ENCODE peak calls at places on chromosomes 3 and 15, in seven cellular contexts. U is keratinocyte, F is cardiac fibroblast, Y is body of pancreas, G is K562, E is lower leg skin, N is AG09309. D is an unnamed sample.

GRCh38 chr3:20574746-20575145 is 388.7 kb upstream of the SGO1 start:
- DNase-seq in U (no peak), F (peak; percentile 79), Y (no peak), G (no peak), E (no peak), N (peak; percentile 73), D (peak; percentile 94)

GRCh38 chr15:45790325-45790943 is 155.6 kb downstream of the SQOR start:
- DNase-seq in U (no peak), F (peak; percentile 53), Y (peak; percentile 40), G (peak; percentile 9), E (no peak), N (no peak), D (peak; percentile 11)

GRCh38 chr15:44535509-44536297 is 1.2 kb upstream of the EIF3J start:
- DNase-seq in U (no peak), F (no peak), Y (peak; percentile 31), G (no peak), E (no peak), N (no peak), D (no peak)

GRCh38 chr3:22161315-22161714 is 410.3 kb upstream of the ZNF385D start:
- DNase-seq in U (no peak), F (no peak), Y (no peak), G (no peak), E (no peak), N (no peak), D (no peak)

GRCh38 chr3:45564172-45564571 is 30.4 kb upstream of the LIMD1 start:
- DNase-seq in U (no peak), F (no peak), Y (no peak), G (no peak), E (peak; percentile 8), N (no peak), D (no peak)

GRCh38 chr3:127790580-127791183 is 31.6 kb downstream of the MGLL start:
- DNase-seq in U (no peak), F (no peak), Y (no peak), G (no peak), E (peak; percentile 82), N (no peak), D (no peak)

GRCh38 chr3:11820540-11821041 is 26.1 kb downstream of the TAMM41 start:
- DNase-seq in U (no peak), F (peak; percentile 24), Y (no peak), G (no peak), E (no peak), N (no peak), D (peak; percentile 51)

GRCh38 chr3:66138336-66139234 is 82.2 kb upstream of the SLC25A26 start:
- DNase-seq in U (no peak), F (peak; percentile 81), Y (peak; percentile 61), G (peak; percentile 6), E (no peak), N (no peak), D (peak; percentile 73)

GRCh38 chr3:141216975-141217374 is 14.7 kb upstream of the PXYLP1 start:
- DNase-seq in U (no peak), F (no peak), Y (no peak), G (no peak), E (no peak), N (no peak), D (no peak)

GRCh38 chr3:27166888-27167287 is 202.3 kb downstream of the NEK10 start:
- DNase-seq in U (peak; percentile 5), F (peak; percentile 81), Y (no peak), G (no peak), E (no peak), N (peak; percentile 98), D (peak; percentile 100)

GRCh38 chr3:177294221-177294620 is 96.9 kb upstream of the TBL1XR1 start:
- DNase-seq in U (peak; percentile 63), F (peak; percentile 58), Y (no peak), G (no peak), E (no peak), N (peak; percentile 16), D (peak; percentile 57)

GRCh38 chr3:192879346-192880031 is 38.2 kb downstream of the MB21D2 start:
- DNase-seq in U (peak; percentile 80), F (peak; percentile 98), Y (no peak), G (no peak), E (no peak), N (peak; percentile 97), D (peak; percentile 99)

GRCh38 chr3:34020221-34020620 is 221.8 kb downstream of the PDCD6IP start:
- DNase-seq in U (no peak), F (no peak), Y (no peak), G (no peak), E (no peak), N (no peak), D (no peak)

GRCh38 chr3:56942523-56942922 is 117.9 kb upstream of the SPATA12 start:
- DNase-seq in U (no peak), F (no peak), Y (no peak), G (no peak), E (no peak), N (no peak), D (no peak)

GRCh38 chr15:84681822-84682221 is 23.8 kb upstream of the NMB start:
- DNase-seq in U (no peak), F (peak; percentile 95), Y (no peak), G (no peak), E (no peak), N (no peak), D (no peak)

GRCh38 chr15:49215768-49216739 is 46.0 kb downstream of the GALK2 start:
- DNase-seq in U (no peak), F (no peak), Y (peak; percentile 50), G (no peak), E (no peak), N (no peak), D (no peak)

GRCh38 chr15:43325039-43325438 is 5.3 kb downstream of the LCMT2 start:
- DNase-seq in U (no peak), F (no peak), Y (no peak), G (no peak), E (no peak), N (no peak), D (no peak)

GRCh38 chr3:188294823-188295487 is 141.0 kb downstream of the LPP start:
- DNase-seq in U (peak; percentile 26), F (peak; percentile 95), Y (peak; percentile 34), G (no peak), E (no peak), N (peak; percentile 80), D (peak; percentile 96)

GRCh38 chr3:55481067-55481917 is 5.8 kb downstream of the WNT5A start:
- DNase-seq in U (no peak), F (peak; percentile 69), Y (peak; percentile 40), G (no peak), E (no peak), N (peak; percentile 83), D (peak; percentile 94)

GRCh38 chr3:71210257-71211002 is 373.1 kb downstream of the FOXP1 start:
- DNase-seq in U (no peak), F (peak; percentile 90), Y (peak; percentile 26), G (peak; percentile 19), E (no peak), N (peak; percentile 34), D (peak; percentile 63)

GRCh38 chr3:29554584-29554983 is 273.7 kb downstream of the RBMS3 start:
- DNase-seq in U (no peak), F (no peak), Y (no peak), G (no peak), E (no peak), N (no peak), D (no peak)

DNA sequence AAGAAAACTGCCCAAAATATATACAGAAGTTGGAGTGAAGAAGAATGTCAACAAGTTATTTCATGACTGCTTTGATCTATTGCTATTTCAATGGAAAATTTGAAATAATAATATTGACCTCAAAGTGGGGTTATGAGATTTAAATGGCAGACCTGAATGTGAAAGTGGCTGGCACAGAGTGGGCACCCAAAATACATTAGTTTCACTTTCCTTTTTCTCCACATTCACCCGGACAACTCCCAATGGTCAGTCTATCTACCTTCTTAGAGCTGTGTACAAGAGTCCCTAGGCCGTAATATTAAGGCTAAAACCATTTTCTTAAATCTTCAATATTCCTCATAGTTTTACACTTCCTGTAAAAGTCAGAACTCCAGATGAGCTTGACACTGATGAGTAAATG is 61.6 kb upstream of the ETV5 start:
- DNase-seq in U (no peak), F (no peak), Y (no peak), G (no peak), E (no peak), N (no peak), D (no peak)
- H3K4me3 ChIP-seq in U (no peak overlapping the region), F (no peak overlapping the region), Y (no peak overlapping the region), G (no peak overlapping the region), E (no peak overlapping the region), N (no peak overlapping the region), D (no peak overlapping the region)

GRCh38 chr15:100650685-100651084 is 48.3 kb downstream of the ASB7 start:
- DNase-seq in U (no peak), F (no peak), Y (no peak), G (peak; percentile 24), E (no peak), N (no peak), D (no peak)
- TF ChIP-seq CTCF in U (peak; percentile 24), F (no peak), Y (peak; percentile 12), G (peak; percentile 27), E (no peak), N (peak; percentile 13), D (no peak)

GRCh38 chr3:171979081-171979480 is 60.3 kb upstream of the FNDC3B start:
- DNase-seq in U (no peak), F (no peak), Y (no peak), G (no peak), E (no peak), N (no peak), D (no peak)

GRCh38 chr3:171978390-171978789 is 61.0 kb upstream of the FNDC3B start:
- DNase-seq in U (no peak), F (no peak), Y (no peak), G (no peak), E (no peak), N (no peak), D (no peak)

GRCh38 chr3:171981271-171981605 is 58.1 kb upstream of the FNDC3B start:
- DNase-seq in U (no peak), F (no peak), Y (no peak), G (no peak), E (no peak), N (no peak), D (no peak)

GRCh38 chr3:171982829-171983228 is 56.5 kb upstream of the FNDC3B start:
- DNase-seq in U (no peak), F (peak; percentile 61), Y (no peak), G (no peak), E (no peak), N (no peak), D (peak; percentile 91)

DNA sequence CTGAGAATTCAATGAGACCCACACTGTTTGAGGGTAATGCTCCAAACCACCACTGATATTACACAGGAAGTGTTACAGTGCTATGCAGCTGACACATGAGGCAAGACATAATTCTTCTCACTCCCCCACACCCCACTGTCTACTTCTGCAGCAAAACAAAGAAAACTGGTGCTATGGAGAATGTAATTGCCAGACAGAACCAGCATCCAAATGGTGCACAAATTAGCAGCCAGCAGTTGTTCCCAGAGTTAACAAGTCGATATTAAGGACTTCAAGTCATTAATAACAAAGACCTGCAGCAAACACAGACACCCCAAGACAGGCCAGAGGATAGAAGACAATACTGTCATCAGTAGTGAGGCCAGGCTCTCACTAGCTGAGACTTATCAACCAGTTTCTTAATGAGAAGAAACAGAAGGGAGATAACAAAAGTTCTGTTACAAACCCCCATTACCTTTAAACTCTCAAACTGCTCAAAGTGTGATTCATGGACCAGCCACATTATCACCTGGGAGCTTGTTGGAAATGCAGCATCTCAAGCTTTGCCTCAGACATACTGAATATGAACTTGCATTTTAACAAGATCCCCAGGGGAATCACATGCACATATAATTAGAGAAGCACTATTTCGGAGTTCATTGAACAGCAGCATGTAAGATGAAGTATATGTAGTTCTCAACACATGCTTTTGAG is 58.7 kb upstream of the FNDC3B start:
- DNase-seq in U (no peak), F (peak; percentile 61), Y (no peak), G (no peak), E (no peak), N (no peak), D (peak; percentile 36)
- H3K4me3 ChIP-seq in U (no peak overlapping the region), F (no peak overlapping the region), Y (no peak overlapping the region), G (no peak overlapping the region), E (no peak overlapping the region), N (no peak overlapping the region), D (no peak overlapping the region)

GRCh38 chr3:51100543-51100851 is 284.6 kb upstream of the MANF start:
- DNase-seq in U (no peak), F (no peak), Y (no peak), G (no peak), E (no peak), N (no peak), D (no peak)
- TF ChIP-seq CTCF in U (no peak), F (no peak), Y (no peak), G (no peak), E (no peak), N (no peak), D (no peak)